ENCODE peak calls at places on chromosomes 6 and 20, in nine cellular contexts. M is GM23338; Q is transverse colon; X is testis; I is neural progenitor cell; C is CD4-positive, CD25-positive, alpha-beta regulatory T cell; E is tibial nerve; T is suprapubic skin; K is esophagus squamous epithelium. D is an unnamed sample.

GRCh38 chr6:157928428-157928827 is 53.2 kb upstream of the SYNJ2 start:
- DNase-seq in M (no peak), Q (no peak), X (no peak), I (no peak), C (no peak), E (no peak), T (no peak), K (no peak), D (no peak)

GRCh38 chr20:354298-354977 is 7.5 kb downstream of the NRSN2 start:
- DNase-seq in M (peak; percentile 91), Q (peak; percentile 82), X (peak; percentile 76), I (peak; percentile 88), C (peak; percentile 86), E (peak; percentile 70), T (peak; percentile 79), K (peak; percentile 26), D (peak; percentile 63)

GRCh38 chr20:48224531-48224930 is 439.2 kb upstream of the SULF2 start:
- DNase-seq in M (no peak), Q (no peak), X (no peak), I (no peak), C (no peak), E (no peak), T (no peak), K (no peak), D (no peak)

GRCh38 chr6:113997106-113997505 is 26.2 kb upstream of the HDAC2 start:
- DNase-seq in M (no peak), Q (no peak), X (no peak), I (no peak), C (no peak), E (no peak), T (no peak), K (no peak), D (no peak)

GRCh38 chr6:1606533-1607235 is 3.0 kb upstream of the FOXC1 start:
- DNase-seq in M (peak; percentile 92), Q (no peak), X (no peak), I (peak; percentile 72), C (no peak), E (no peak), T (no peak), K (no peak), D (no peak)

GRCh38 chr6:124573953-124574352 is 388.3 kb upstream of the RNF217 start:
- DNase-seq in M (no peak), Q (no peak), X (no peak), I (no peak), C (no peak), E (no peak), T (no peak), K (no peak), D (no peak)

GRCh38 chr6:36688534-36689075 is 9.0 kb upstream of the RAB44 start:
- DNase-seq in M (no peak), Q (no peak), X (no peak), I (no peak), C (no peak), E (no peak), T (no peak), K (no peak), D (no peak)

GRCh38 chr6:129608886-129609540 is 101.0 kb downstream of the ARHGAP18 start:
- DNase-seq in M (no peak), Q (no peak), X (no peak), I (no peak), C (no peak), E (no peak), T (no peak), K (no peak), D (no peak)

GRCh38 chr6:149210376-149210775 is 107.1 kb upstream of the TAB2 start:
- DNase-seq in M (no peak), Q (no peak), X (no peak), I (no peak), C (peak; percentile 75), E (no peak), T (no peak), K (no peak), D (no peak)

GRCh38 chr6:5979650-5980427 is 26.9 kb downstream of the NRN1 start:
- DNase-seq in M (no peak), Q (no peak), X (no peak), I (no peak), C (no peak), E (peak; percentile 55), T (no peak), K (no peak), D (no peak)

GRCh38 chr20:32588040-32588439 is 2.9 kb upstream of the NOL4L start:
- DNase-seq in M (no peak), Q (no peak), X (no peak), I (no peak), C (no peak), E (no peak), T (no peak), K (no peak), D (no peak)

DNA sequence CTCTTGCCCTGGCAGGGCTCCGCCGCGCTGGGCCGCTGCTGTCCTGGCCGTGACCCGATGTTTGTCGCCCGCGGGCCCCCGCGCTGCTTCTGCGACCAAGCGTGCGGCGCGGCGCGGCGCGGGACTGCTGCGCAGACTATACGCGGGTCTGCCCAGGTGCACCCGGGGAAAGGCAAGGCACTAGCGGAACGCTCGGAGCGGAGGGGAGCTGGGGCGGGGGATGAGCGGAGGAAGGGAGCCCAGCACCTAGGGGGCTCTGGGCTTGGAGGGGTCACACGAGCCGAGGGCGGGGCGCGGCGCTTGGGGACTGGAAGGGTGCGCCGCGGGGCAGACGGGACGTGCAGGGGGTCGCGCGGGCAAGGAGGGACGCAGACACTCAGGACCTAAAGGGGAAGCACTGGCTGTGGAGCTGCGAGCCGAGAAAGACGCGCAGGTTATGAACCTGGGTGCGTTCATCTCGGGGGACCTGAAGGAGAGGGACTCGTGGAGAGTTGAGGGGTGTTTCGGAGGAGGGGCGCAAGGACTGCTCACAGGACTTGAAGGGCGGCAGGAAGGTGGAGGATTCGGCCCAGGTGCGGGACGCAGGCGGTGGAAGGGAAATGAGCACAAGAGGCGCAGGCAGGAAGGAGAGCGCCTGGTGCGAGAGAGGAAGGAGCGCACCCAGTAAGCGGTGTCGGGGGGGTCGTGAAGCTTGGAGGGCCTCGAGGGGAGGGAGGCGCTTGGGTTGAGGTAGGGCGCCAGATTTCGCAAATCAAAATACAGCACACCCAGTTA is 40.8 kb upstream of the ZNFX1 start:
- DNase-seq in M (peak; percentile 65), Q (no peak), X (no peak), I (peak; percentile 57), C (peak; percentile 47), E (no peak), T (no peak), K (no peak), D (no peak)
- H3K4me3 ChIP-seq in M (peak overlapping the region; percentile 88), Q (peak overlapping the region; percentile 44), X (peak overlapping the region; percentile 18), I (peak overlapping the region; percentile 52), C (peak overlapping the region; percentile 44), E (no peak overlapping the region), T (peak overlapping the region; percentile 36), K (peak overlapping the region; percentile 51), D (peak overlapping the region; percentile 48)

GRCh38 chr6:125951323-125951722 is 5.2 kb upstream of the HINT3 start:
- DNase-seq in M (no peak), Q (no peak), X (no peak), I (no peak), C (no peak), E (no peak), T (no peak), K (no peak), D (no peak)

GRCh38 chr6:125950293-125950692 is 6.3 kb upstream of the HINT3 start:
- DNase-seq in M (peak; percentile 64), Q (no peak), X (no peak), I (peak; percentile 10), C (no peak), E (no peak), T (no peak), K (no peak), D (no peak)

GRCh38 chr6:125948455-125948854 is 8.1 kb upstream of the HINT3 start:
- DNase-seq in M (no peak), Q (no peak), X (no peak), I (no peak), C (no peak), E (no peak), T (no peak), K (no peak), D (no peak)

GRCh38 chr6:125947581-125947980 is 9.0 kb upstream of the HINT3 start:
- DNase-seq in M (no peak), Q (no peak), X (no peak), I (no peak), C (no peak), E (no peak), T (no peak), K (no peak), D (no peak)

GRCh38 chr6:125949069-125949468 is 7.5 kb upstream of the HINT3 start:
- DNase-seq in M (no peak), Q (no peak), X (no peak), I (no peak), C (no peak), E (no peak), T (no peak), K (no peak), D (no peak)
- H3K4me1 ChIP-seq in M (peaks cover 3% of the 10 kb centered on the region), Q (peaks cover 26% of the 10 kb centered on the region), X (no peaks in the 10 kb centered on the region), I (no peaks in the 10 kb centered on the region), C (no peaks in the 10 kb centered on the region), E (peaks cover 9% of the 10 kb centered on the region), T (peaks cover 37% of the 10 kb centered on the region), K (peaks cover 29% of the 10 kb centered on the region), D (no peaks in the 10 kb centered on the region)

DNA sequence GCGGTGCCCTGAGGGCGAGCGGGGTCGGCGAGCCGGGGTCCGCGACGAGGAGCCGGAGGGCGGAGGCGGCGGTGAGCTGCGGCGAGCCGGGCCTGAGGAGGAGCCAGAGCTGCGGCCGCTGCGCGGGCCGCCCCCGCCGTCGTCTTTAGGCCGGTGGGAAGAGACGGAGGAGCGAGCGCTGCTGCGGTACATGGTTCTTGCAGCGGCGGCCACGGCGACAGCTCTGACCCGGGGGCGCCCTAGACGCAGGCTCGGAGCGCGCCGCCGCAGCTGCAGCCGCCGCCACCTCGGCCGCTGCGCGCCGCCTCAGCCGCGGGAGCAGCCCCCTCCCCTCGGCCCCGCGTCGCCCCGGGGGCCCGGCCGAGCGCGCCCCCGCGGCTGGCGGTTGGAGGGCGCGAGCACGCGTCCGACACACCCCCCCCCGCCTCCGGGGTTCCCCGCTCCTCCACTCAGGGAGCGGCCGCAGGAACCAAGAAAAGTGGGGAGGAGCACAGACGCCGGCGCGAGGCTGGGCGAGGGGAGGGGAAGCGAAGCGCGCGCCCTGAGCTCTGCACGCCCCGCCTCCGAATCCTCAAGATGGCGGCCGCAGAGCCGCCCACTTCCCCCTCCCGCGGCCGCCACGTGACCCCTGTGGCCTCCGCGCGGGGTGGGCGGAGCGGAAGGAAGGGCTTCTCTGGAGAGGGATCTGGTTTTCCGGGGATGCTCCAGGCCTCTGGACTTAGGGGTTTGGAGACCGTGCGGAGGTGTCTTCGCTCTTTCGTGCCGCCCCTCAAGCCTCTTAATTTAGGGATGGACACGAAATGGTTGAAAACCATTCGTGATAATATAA is at the start of gene ZNF318:
- DNase-seq in M (peak; percentile 98), Q (peak; percentile 97), X (peak; percentile 97), I (peak; percentile 100), C (peak; percentile 98), E (peak; percentile 91), T (peak; percentile 96), K (peak; percentile 79), D (peak; percentile 89)
- H3K27me3 ChIP-seq in M (peaks cover 17% of the 10 kb centered on the region), Q (no peaks in the 10 kb centered on the region), X (no peaks in the 10 kb centered on the region), I (peaks cover 7% of the 10 kb centered on the region), C (no peaks in the 10 kb centered on the region), E (no peaks in the 10 kb centered on the region), T (no peaks in the 10 kb centered on the region), K (no peaks in the 10 kb centered on the region), D (no peaks in the 10 kb centered on the region)

DNA sequence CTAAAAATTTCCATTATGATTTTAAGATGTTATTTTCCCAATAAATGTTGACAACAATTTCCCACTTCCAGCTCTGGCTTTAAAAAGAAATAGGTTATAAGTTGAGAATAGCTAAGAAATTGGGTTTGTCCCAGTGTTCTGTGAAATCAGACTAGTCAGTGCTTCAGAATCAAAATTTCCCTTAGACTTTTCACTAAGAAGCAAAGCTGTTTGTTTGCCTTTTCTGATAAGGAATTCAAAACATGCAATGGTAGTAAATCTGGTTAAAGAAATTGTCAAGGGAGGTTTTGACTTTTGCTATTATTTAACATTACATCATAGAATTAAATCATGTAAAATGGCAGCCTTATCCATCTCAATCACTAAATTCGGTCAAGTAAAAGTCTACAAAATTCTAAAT is 36.6 kb downstream of the PLAGL1 start:
- DNase-seq in M (no peak), Q (no peak), X (no peak), I (no peak), C (no peak), E (no peak), T (no peak), K (no peak), D (no peak)
- H3K4me3 ChIP-seq in M (no peak overlapping the region), Q (no peak overlapping the region), X (no peak overlapping the region), I (no peak overlapping the region), C (no peak overlapping the region), E (no peak overlapping the region), T (no peak overlapping the region), K (no peak overlapping the region), D (no peak overlapping the region)

D was measured in effector memory CD4-positive, alpha-beta T cell.